ENCODE peak calls at places on chromosomes 1 and 21, in five cellular contexts. D, C, K, X and Q are unnamed samples. For H3K4me1, the result is how much of the 10 kb centered on the place peaks cover.

GRCh38 chr1:180863158-180863775 is 49.4 kb upstream of the KIAA1614 start:
- DNase-seq in C (no peak), X (no peak), K (peak), D (peak), Q (peak)

GRCh38 chr1:191866155-191866554 is 292.1 kb upstream of the RGS18 start:
- DNase-seq in D (no peak), C (no peak), K (no peak), X (no peak), Q (no peak)

GRCh38 chr1:231423648-231424047 is 1.6 kb upstream of the EGLN1 start:
- DNase-seq in D (no peak), K (no peak), X (no peak), C (no peak), Q (no peak)

GRCh38 chr1:237814319-237814924 is 76.3 kb downstream of the ZP4 start:
- DNase-seq in X (no peak), K (peak), D (peak), C (no peak), Q (no peak)

GRCh38 chr1:10852486-10852885 is 56.0 kb upstream of the CASZ1 start:
- DNase-seq in C (no peak), K (no peak), D (no peak), X (no peak), Q (no peak)

GRCh38 chr1:111448482-111448917 is 556 bp downstream of the WDR77 start:
- DNase-seq in C (no peak), K (peak), D (no peak), X (no peak), Q (no peak)

GRCh38 chr1:153563991-153564390 is 1.7 kb downstream of the S100A2 start:
- DNase-seq in K (no peak), X (peak), D (no peak), C (no peak), Q (no peak)

GRCh38 chr1:201443747-201444146 is 22.2 kb upstream of the TNNI1 start:
- DNase-seq in C (no peak), D (no peak), K (no peak), X (peak), Q (no peak)

GRCh38 chr1:41497056-41497440 is 12.6 kb upstream of the EDN2 start:
- DNase-seq in K (no peak), D (no peak), X (no peak), C (no peak), Q (no peak)

GRCh38 chr1:190563230-190563629 is 85.6 kb upstream of the BRINP3 start:
- DNase-seq in C (no peak), X (no peak), D (no peak), K (no peak), Q (no peak)

GRCh38 chr1:240344918-240345317 is 253.2 kb downstream of the FMN2 start:
- DNase-seq in X (no peak), D (no peak), C (no peak), K (peak), Q (no peak)

GRCh38 chr21:45852886-45853400 is 128.6 kb upstream of the COL6A1 start:
- DNase-seq in C (no peak), K (no peak), X (peak), D (no peak), Q (no peak)

GRCh38 chr1:214396319-214396718 is 115.4 kb downstream of the SMYD2 start:
- DNase-seq in K (peak), C (no peak), D (no peak), X (no peak), Q (no peak)

DNA sequence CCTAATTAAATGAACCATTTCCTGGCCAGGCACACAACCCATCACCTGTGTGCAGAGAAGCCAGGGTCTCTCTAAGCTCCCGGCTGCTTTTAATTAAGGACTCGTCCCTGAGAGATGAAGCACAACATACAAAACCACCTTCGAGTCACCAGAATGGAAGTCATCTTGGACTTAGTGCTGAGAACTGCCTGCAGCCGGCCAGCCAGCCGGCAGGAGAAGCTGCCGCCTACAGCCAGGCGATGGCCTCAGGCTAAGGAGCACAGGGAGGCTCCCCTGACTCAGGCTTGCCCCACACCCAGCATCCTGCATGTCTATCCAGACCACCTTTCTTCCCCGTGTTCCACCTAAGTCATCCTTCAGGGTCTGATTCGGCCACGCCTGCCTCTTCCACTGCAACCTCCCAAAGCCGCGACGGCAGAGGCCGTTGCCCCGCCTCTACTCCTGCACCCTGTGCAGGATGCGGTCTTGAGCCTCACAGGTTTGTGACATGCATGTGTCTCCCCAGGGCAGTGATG is 83.6 kb downstream of the SLC66A1 start:
- DNase-seq in K (peak), X (peak), C (peak), D (no peak), Q (no peak)
- H3K4me1 ChIP-seq in K (under half), X (under half), C (under half), D (under half), Q (under half)

GRCh38 chr1:226682841-226683800 is 56.0 kb downstream of the ITPKB start:
- DNase-seq in X (no peak), K (no peak), D (no peak), C (no peak), Q (no peak)
- H3K4me1 ChIP-seq in X (under half), K (under half), D (under half), C (under half), Q (under half)

GRCh38 chr1:235943581-235944114 is 76.9 kb upstream of the LYST start:
- DNase-seq in D (no peak), C (peak), K (peak), X (no peak), Q (no peak)
- H3K4me1 ChIP-seq in D (under half), C (under half), K (under half), X (under half), Q (under half)

DNA sequence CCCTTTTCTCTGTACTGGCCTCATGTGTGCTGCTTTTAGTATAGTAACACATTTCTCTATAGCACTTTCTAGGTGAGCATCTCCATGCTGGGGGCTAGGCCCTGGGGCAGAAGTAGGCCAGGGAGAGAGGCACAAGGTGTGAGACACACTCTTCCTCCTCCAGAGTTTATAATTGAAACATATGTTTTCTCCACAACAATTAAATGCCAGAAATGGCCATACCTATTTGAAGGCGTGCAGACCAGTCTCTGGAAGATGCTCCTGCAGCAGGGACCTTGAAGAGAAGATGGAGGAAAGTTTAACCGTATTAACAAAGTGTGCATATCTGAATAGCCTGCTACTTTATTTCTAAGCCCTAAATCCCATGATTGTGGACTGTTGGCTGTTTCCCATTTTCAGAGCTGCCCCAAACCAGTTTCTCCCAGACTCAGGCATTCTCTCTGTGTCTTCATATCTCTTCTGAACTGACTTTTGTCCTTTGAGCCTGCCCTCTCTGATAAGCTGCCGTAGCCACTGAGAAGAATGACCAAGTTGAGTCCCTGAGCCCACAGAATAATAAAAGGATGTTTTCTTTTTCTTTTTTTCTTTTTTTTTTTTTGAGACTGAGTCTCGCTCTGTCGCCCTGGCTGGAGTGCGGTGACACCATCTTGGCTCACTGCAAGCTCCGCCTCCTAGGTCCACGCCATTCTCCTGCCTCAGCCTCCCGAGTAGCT is 81.3 kb downstream of the LRRC8D start:
- DNase-seq in C (no peak), D (no peak), K (no peak), X (no peak), Q (no peak)
- H3K4me1 ChIP-seq in C (under half), D (under half), K (under half), X (under half), Q (under half)

DNA sequence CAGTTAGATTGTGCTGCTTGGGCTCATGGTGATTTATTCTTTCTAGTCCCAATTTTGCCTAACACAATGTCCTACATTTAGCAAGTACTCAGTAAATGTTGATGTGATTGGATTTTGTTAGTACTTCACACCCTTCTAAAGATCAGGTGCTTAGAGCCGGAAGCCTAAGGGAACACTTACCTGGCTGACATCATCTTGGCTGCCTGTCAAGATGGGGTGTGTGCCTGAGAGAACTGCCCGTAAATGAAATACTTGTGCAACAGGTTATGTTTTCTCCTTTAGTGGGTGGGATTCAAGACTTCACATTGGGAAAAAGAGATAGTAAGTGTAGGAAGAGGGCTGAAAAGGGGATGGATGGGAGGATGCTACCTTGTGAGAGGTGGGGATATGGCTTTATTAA is 75.5 kb upstream of the MACF1 start:
- DNase-seq in D (no peak), C (peak), K (no peak), X (no peak), Q (no peak)
- H3K4me1 ChIP-seq in D (under half), C (half or more), K (under half), X (under half), Q (under half)

DNA sequence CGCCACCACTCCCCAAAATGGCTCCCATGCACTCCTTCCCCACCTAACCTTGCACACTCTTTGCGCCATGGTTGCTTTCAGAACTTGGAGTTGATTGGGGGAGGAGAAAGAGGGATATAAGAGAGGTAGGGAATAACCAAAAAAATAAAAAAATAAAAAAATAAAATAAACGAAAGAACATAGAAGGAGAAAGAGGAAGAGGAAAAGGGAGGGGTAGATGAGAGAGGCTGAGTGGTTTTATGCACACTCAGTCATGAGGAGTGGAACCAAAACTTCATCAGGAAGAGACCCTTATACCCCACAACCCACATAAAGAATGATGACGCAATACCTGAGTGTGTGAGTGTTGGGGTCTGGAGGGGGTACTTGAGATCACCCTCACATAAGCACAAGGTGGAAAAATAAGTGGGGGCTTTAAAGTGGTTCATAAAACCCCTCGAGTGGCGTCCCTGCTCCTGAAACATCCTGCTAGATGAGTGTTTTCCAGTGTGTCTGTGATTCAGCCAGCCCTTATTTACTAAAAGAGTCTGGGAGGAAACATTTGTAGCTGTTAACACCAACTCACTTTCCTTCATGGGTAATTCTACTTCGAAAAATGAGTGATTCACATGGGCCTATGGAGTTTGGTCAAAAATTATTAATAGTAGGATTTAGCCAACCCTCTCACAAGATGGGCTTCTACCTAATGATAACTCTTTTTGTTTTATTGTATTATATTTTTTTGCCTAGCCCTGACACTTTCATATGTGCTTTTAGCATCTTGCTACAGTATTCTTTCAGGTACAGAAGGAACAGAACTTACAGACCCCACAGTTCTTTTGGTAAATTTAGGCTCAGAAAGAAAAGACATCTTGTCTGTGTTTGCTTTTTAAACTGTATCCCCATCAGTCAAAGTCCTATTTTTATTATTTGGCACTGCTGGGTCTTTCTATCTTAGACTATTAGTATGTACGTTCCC is 5.2 kb downstream of the SLAMF1 start:
- DNase-seq in D (no peak), K (no peak), X (no peak), C (no peak), Q (no peak)
- H3K4me1 ChIP-seq in D (under half), K (under half), X (under half), C (under half), Q (under half)

GRCh38 chr1:208160259-208160819 is 83.8 kb downstream of the PLXNA2 start:
- DNase-seq in K (peak), D (no peak), X (no peak), C (no peak), Q (no peak)

GRCh38 chr1:208161656-208162375 is 82.4 kb downstream of the PLXNA2 start:
- DNase-seq in X (no peak), C (no peak), D (no peak), K (peak), Q (no peak)

GRCh38 chr1:208162903-208163302 is 81.3 kb downstream of the PLXNA2 start:
- DNase-seq in D (no peak), X (no peak), K (no peak), C (no peak), Q (no peak)

GRCh38 chr1:208159542-208160258 is 84.5 kb downstream of the PLXNA2 start:
- DNase-seq in K (peak), X (no peak), C (no peak), D (no peak), Q (no peak)

GRCh38 chr1:208161005-208161404 is 83.2 kb downstream of the PLXNA2 start:
- DNase-seq in D (no peak), C (no peak), K (no peak), X (peak), Q (no peak)
- H3K4me1 ChIP-seq in D (under half), C (under half), K (under half), X (under half), Q (under half)

GRCh38 chr21:42427809-42428419 is 24.2 kb downstream of the UBASH3A start:
- DNase-seq in C (no peak), X (no peak), D (no peak), K (no peak), Q (no peak)

GRCh38 chr21:42425603-42425985 is 21.9 kb downstream of the UBASH3A start:
- DNase-seq in C (no peak), K (no peak), D (no peak), X (no peak), Q (no peak)

GRCh38 chr21:42426876-42427480 is 23.3 kb downstream of the UBASH3A start:
- DNase-seq in K (no peak), D (no peak), C (no peak), X (no peak), Q (no peak)

GRCh38 chr21:42424848-42425602 is 21.3 kb downstream of the UBASH3A start:
- DNase-seq in K (no peak), C (no peak), X (no peak), D (no peak), Q (no peak)

DNA sequence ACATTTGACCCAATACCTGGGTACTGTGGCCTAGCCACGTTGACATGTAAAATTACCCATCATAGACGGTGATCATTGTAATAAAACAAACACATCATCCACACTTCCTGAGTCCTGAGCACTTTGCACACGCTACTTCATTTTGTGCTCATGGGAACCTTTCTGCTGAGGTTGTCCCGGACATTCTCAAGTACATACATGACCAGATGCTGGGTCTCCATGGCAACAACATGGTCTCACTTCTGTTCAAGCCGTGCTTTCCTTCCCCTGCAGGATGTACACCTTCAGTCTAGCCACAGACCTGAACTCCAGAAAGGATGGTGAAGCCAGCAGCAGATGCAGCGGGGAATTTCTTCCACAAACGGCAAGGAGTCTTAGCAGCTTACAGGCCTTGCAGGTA is 22.7 kb downstream of the UBASH3A start:
- DNase-seq in X (no peak), D (no peak), C (no peak), K (no peak), Q (no peak)
- H3K4me1 ChIP-seq in X (under half), D (under half), C (under half), K (under half), Q (under half)

GRCh38 chr1:158045639-158046038 is 52.2 kb downstream of the KIRREL1 start:
- DNase-seq in D (peak), X (no peak), C (no peak), K (peak), Q (no peak)
- H3K4me1 ChIP-seq in D (under half), X (under half), C (under half), K (under half), Q (under half)